ENCODE peak calls at places on chromosome 15, in six cellular contexts. Y is heart left ventricle, W is uterus, U is endodermal cell, X is stomach, R is ascending aorta. M is an unnamed sample. For H3K4me1, the result is how much of the 10 kb centered on the place peaks cover.

GRCh38 chr15:65533057-65533752 is 2.9 kb downstream of the HACD3 start:
- DNase-seq in Y (no peak), W (no peak), U (peak), X (no peak), R (no peak), M (no peak)

GRCh38 chr15:99507016-99507731 is 58.6 kb upstream of the MEF2A start:
- DNase-seq in Y (peak), W (peak), U (peak), X (no peak), R (no peak), M (no peak)

GRCh38 chr15:88746451-88746850 is 56.8 kb upstream of the ACAN start:
- DNase-seq in Y (no peak), W (no peak), U (no peak), X (no peak), R (no peak), M (no peak)

GRCh38 chr15:29270169-29270955 is 740 bp upstream of the NSMCE3 start:
- DNase-seq in Y (no peak), W (no peak), U (no peak), X (no peak), R (no peak), M (no peak)

GRCh38 chr15:82081904-82082810 is 36.3 kb upstream of the MEX3B start:
- DNase-seq in Y (no peak), W (no peak), U (peak), X (no peak), R (no peak), M (no peak)

GRCh38 chr15:57118013-57118799 is 199.8 kb downstream of the TCF12 start:
- DNase-seq in Y (no peak), W (no peak), U (no peak), X (no peak), R (no peak), M (no peak)

GRCh38 chr15:59594493-59594942 is 17.1 kb upstream of the GCNT3 start:
- DNase-seq in Y (no peak), W (no peak), U (no peak), X (no peak), R (no peak), M (peak)

GRCh38 chr15:82875411-82876003 is 66.1 kb downstream of the WHAMM start:
- DNase-seq in Y (no peak), W (no peak), U (no peak), X (no peak), R (no peak), M (no peak)

GRCh38 chr15:34620814-34621213 is 37.4 kb upstream of the GOLGA8B start:
- DNase-seq in Y (no peak), W (no peak), U (no peak), X (no peak), R (no peak), M (no peak)

DNA sequence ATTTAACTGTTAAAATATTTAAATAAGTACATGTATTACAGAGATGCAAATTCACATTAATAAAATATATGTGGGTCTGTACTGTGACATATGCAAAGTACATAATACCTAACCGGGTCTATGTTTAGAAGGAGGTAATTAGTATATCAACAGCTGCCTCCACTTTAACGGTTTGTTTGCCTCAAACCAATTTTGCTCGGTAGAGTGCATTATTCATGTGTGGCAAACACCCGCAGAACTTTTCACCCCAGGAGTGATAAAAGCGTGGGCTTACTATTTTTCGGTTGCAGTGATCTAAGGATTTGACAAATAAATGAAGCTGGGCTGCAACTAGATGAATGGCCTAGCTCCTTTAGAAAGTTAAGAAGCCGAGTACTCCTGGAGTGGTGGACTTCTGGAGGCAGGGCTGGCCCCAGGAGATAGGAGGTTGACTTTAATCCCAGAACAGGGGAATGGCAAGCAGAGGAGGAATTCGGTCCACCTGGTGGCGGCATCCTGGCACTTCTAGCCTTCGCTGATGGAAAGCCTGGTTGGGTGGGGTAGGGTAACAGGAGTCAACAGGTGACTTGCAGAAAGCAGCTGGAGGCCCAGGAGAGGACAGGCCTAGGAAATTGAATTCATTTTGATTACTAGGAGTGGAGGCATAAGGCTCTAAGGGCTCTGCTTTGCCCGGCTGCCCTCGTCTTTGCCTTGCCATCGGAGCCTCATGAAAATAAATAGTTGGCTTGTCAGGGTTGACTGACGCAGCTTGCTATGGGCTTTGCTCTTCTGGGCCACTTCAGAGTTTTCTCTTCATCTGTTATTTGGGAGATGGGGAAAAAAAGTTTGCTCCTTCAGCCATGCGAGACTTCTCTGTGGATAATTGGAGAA is 2.4 kb downstream of the SLCO3A1 start:
- DNase-seq in Y (no peak), W (no peak), U (peak), X (peak), R (no peak), M (peak)
- TF ChIP-seq CTCF in Y (peak), W (no peak), U (peak), X (peak), R (peak), M (no peak)

GRCh38 chr15:36472672-36473071 is 106.8 kb upstream of the CDIN1 start:
- DNase-seq in Y (no peak), W (no peak), U (no peak), X (no peak), R (no peak), M (no peak)
- H3K4me1 ChIP-seq in Y (under half), W (under half), U (under half), X (under half), R (under half), M (under half)

DNA sequence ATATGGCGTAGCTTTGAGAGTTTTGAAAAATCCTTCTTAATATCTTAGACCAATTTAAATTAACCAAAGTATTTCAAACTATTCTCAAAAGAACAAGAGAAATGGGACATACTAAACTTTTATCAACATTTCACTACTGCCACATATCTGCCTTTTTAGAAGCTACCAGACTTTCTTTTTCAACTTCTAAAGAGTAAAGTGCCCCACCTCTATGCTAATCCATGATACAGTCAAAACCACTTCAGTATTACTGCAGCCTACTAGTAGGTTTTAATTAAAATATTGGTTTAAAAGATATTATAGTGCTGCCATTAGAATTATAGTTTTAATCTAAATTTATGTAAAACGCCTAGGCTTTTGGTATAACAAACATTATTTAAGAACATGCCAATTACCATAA is 15.1 kb downstream of the HERC1 start:
- DNase-seq in Y (no peak), W (no peak), U (no peak), X (no peak), R (no peak), M (no peak)
- H3K4me3 ChIP-seq in Y (no peak), W (no peak), U (no peak), X (no peak), R (no peak), M (no peak)

GRCh38 chr15:78076231-78077052 is 1.1 kb downstream of the TBC1D2B start:
- DNase-seq in Y (no peak), W (no peak), U (no peak), X (no peak), R (no peak), M (no peak)
- TF ChIP-seq CTCF in Y (no peak), W (no peak), U (peak), X (no peak), R (no peak), M (peak)

GRCh38 chr15:74783808-74784175 is 1.9 kb downstream of the CSK start:
- DNase-seq in Y (no peak), W (no peak), U (no peak), X (no peak), R (no peak), M (no peak)

GRCh38 chr15:74784426-74784825 is 2.5 kb downstream of the CSK start:
- DNase-seq in Y (no peak), W (no peak), U (no peak), X (no peak), R (no peak), M (no peak)

GRCh38 chr15:74781673-74782595 is at the start of gene CSK:
- DNase-seq in Y (peak), W (peak), U (peak), X (peak), R (peak), M (peak)

GRCh38 chr15:74782596-74783071 is 754 bp downstream of the CSK start:
- DNase-seq in Y (no peak), W (no peak), U (peak), X (no peak), R (no peak), M (no peak)

DNA sequence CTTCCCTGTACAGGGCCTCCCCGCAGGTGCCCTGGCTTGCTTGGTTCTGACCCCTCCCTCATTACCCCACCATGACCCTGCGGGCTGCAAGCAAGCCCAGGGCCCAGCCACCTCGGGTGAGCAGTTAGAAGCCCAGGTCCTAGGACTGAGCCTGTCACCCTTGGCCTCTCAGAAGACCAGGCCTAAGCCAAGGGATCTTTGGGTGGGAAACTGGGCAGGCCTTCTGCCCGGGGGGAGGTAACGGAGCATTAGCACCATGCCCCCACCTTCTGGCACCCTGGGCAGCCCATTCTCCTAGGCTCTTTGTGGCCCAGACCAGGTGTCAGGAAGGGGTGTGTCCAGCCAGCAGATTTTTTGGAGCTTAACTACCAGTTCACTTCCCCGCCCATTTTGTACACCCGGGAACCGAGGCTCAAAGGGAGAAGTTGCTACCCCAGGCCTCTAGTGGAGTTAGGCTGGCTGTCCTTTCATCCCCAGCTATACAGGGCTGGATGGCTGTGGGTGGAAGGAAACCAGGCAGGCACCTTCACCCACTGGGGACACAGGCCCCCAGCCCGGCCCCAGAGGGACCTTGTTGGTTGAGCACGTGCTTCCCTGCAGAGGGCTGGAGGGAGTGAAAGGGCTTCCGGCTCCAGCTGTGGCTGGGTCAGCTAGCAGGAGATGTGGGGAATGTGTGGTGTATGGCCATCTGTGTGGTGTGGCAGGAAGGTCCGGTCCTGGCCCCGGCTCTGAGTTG is 1.4 kb downstream of the CSK start:
- DNase-seq in Y (peak), W (no peak), U (peak), X (no peak), R (no peak), M (no peak)
- H3K4me1 ChIP-seq in Y (half or more), W (under half), U (under half), X (half or more), R (half or more), M (under half)

GRCh38 chr15:55907797-55908196 is 85.6 kb downstream of the NEDD4 start:
- DNase-seq in Y (no peak), W (no peak), U (no peak), X (no peak), R (no peak), M (no peak)
- H3K4me3 ChIP-seq in Y (no peak), W (no peak), U (no peak), X (no peak), R (no peak), M (no peak)

GRCh38 chr15:68644088-68644904 is 65.5 kb downstream of the CORO2B start:
- DNase-seq in Y (no peak), W (no peak), U (peak), X (no peak), R (peak), M (no peak)
- TF ChIP-seq CTCF in Y (no peak), W (no peak), U (no peak), X (no peak), R (peak), M (no peak)

GRCh38 chr15:48637639-48638038 is 7.9 kb downstream of the FBN1 start:
- DNase-seq in Y (no peak), W (no peak), U (no peak), X (no peak), R (no peak), M (no peak)
- H3K4me1 ChIP-seq in Y (under half), W (under half), U (under half), X (under half), R (under half), M (under half)

DNA sequence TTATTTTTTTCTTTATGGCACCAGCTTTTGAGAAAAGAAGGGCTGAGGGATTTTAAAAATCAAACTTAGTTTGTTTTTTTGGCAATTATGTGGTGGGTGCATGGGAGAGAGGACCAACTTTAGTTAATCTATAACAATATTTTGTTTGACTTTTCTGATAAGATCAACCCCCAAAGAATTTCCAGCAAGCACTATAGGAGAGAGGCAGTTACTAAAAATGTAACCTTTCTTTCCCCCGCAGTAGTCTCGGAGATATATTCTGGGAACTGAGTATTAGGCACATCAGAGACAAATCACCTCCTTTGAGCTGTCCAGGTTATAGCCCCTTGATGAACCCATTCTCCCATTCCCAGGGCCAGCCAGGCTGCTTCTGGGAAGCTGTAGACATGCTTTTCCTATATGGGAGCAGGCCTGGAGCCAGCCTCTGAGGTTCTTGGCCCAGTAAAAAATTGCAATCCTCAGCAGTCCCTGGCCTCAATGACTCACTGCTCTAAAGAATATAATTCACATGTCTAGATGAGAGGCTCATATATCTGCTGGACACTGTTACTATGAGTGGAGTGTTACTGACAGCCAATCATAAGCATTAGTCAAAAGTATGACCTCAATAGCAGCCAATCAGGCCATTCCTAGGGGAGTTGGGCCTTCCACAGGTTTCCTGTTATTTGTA is 138.3 kb upstream of the AGBL1 start:
- DNase-seq in Y (no peak), W (peak), U (no peak), X (no peak), R (no peak), M (no peak)
- H3K4me3 ChIP-seq in Y (no peak), W (no peak), U (no peak), X (no peak), R (no peak), M (no peak)

M was measured in Caco-2.